ENCODE peak calls at places on chromosomes 3 and 15, in eight cellular contexts. G is mesendoderm; A is activated naive CD8-positive, alpha-beta T cell treated with anti-CD3 and anti-CD28 coated beads, Interleukin-2, amount 50 U/mL, for 24 hours; H is D341Med; Z is NCI-H446; V is activated CD4-positive, alpha-beta T cell treated with anti-CD3 and anti-CD28 coated beads, Interleukin-2, amount 50 U/mL, for 1 hour; Y is 8988T; O is IMR-90. Q is an unnamed sample.

GRCh38 chr3:57756528-57757401 is 656 bp downstream of the SLMAP start:
- DNase-seq in G (peak; percentile 78), A (peak; percentile 52), H (peak; percentile 69), Z (no peak), V (peak; percentile 17), Y (peak; percentile 39), O (peak; percentile 74), Q (peak; percentile 73)

GRCh38 chr15:46232471-46232870 is 597.6 kb downstream of the SQOR start:
- DNase-seq in G (no peak), A (no peak), H (no peak), Z (no peak), V (no peak), Y (no peak), O (no peak), Q (no peak)

GRCh38 chr3:143775401-143775970 is 72.8 kb downstream of the SLC9A9 start:
- DNase-seq in G (peak; percentile 55), A (no peak), H (peak; percentile 71), Z (peak; percentile 85), V (no peak), Y (peak; percentile 44), O (peak; percentile 13), Q (peak; percentile 33)

GRCh38 chr3:137770066-137770805 is 6.1 kb downstream of the SOX14 start:
- DNase-seq in G (peak; percentile 46), A (no peak), H (no peak), Z (no peak), V (no peak), Y (no peak), O (no peak), Q (peak; percentile 47)

GRCh38 chr3:197168606-197169005 is 129.8 kb downstream of the DLG1 start:
- DNase-seq in G (peak; percentile 78), A (no peak), H (no peak), Z (peak; percentile 15), V (no peak), Y (no peak), O (peak; percentile 38), Q (peak; percentile 39)

GRCh38 chr15:95684126-95684525 is 646.4 kb upstream of the NR2F2 start:
- DNase-seq in G (no peak), A (no peak), H (no peak), Z (no peak), V (no peak), Y (no peak), O (no peak), Q (no peak)

GRCh38 chr3:160893207-160893606 is 137.2 kb downstream of the PPM1L start:
- DNase-seq in G (no peak), A (no peak), H (no peak), Z (no peak), V (no peak), Y (no peak), O (no peak), Q (no peak)

GRCh38 chr3:195522254-195523023 is 20.7 kb downstream of the PPP1R2 start:
- DNase-seq in G (no peak), A (no peak), H (peak; percentile 45), Z (peak; percentile 35), V (peak; percentile 28), Y (no peak), O (peak; percentile 35), Q (peak; percentile 61)

GRCh38 chr3:196115678-196116083 is 33.8 kb upstream of the TFRC start:
- DNase-seq in G (no peak), A (no peak), H (no peak), Z (no peak), V (no peak), Y (no peak), O (no peak), Q (no peak)

GRCh38 chr15:75452968-75453702 is 1.6 kb upstream of the SIN3A start:
- DNase-seq in G (peak; percentile 86), A (peak; percentile 74), H (no peak), Z (peak; percentile 47), V (peak; percentile 30), Y (no peak), O (no peak), Q (no peak)

Q was measured in SK-N-SH.